ENCODE peak calls at places on chromosome 13, in eight cellular contexts. R, D, V, A, G, T, N and H are unnamed samples.

GRCh38 chr13:49952168-49952567 is 16.0 kb upstream of the SPRYD7 start:
- DNase-seq in V (no peak), A (no peak), T (no peak), N (no peak), G (no peak), R (no peak), D (no peak), H (no peak)

GRCh38 chr13:80235131-80235530 is 105.8 kb downstream of the SPRY2 start:
- DNase-seq in G (no peak), R (no peak), D (no peak), N (peak), A (no peak), V (no peak), T (no peak), H (no peak)

GRCh38 chr13:41401371-41401770 is 56.0 kb upstream of the RGCC start:
- DNase-seq in N (no peak), A (no peak), V (no peak), R (peak), D (peak), T (no peak), G (no peak), H (no peak)

GRCh38 chr13:43475135-43475534 is 311.6 kb downstream of the ENOX1 start:
- DNase-seq in V (no peak), T (no peak), G (no peak), N (no peak), A (no peak), R (no peak), D (no peak), H (no peak)

GRCh38 chr13:95530178-95530577 is 22.3 kb upstream of the CLDN10 start:
- DNase-seq in A (peak), R (no peak), V (peak), D (no peak), G (no peak), T (no peak), N (peak), H (no peak)

GRCh38 chr13:42355118-42355840 is 83.3 kb downstream of the AKAP11 start:
- DNase-seq in D (no peak), N (no peak), G (no peak), R (no peak), T (no peak), V (no peak), A (no peak), H (no peak)

GRCh38 chr13:50119593-50119992 is 104.3 kb downstream of the KCNRG start:
- DNase-seq in D (no peak), A (no peak), R (no peak), N (peak), G (no peak), T (no peak), V (no peak), H (no peak)

GRCh38 chr13:30165791-30166190 is 141.6 kb downstream of the KATNAL1 start:
- DNase-seq in N (no peak), D (no peak), A (no peak), V (peak), R (no peak), T (no peak), G (no peak), H (no peak)

GRCh38 chr13:21014139-21014665 is 47.2 kb downstream of the LATS2 start:
- DNase-seq in T (no peak), N (no peak), V (no peak), G (no peak), D (no peak), R (no peak), A (no peak), H (no peak)

GRCh38 chr13:79837741-79838450 is 356.9 kb downstream of the NDFIP2 start:
- DNase-seq in A (no peak), G (no peak), V (no peak), T (no peak), R (no peak), D (no peak), N (no peak), H (no peak)

GRCh38 chr13:43220873-43221578 is 197.6 kb downstream of the DNAJC15 start:
- DNase-seq in G (no peak), T (no peak), R (no peak), V (no peak), N (no peak), D (no peak), A (no peak), H (no peak)

GRCh38 chr13:107324416-107325204 is 756.7 kb upstream of the ARGLU1 start:
- DNase-seq in A (no peak), N (no peak), V (no peak), D (no peak), T (no peak), R (no peak), G (no peak), H (no peak)

GRCh38 chr13:102566513-102566912 is 30.3 kb upstream of the TPP2 start:
- DNase-seq in R (no peak), D (no peak), N (no peak), T (no peak), G (peak), V (no peak), A (no peak), H (no peak)

GRCh38 chr13:46126552-46127171 is 21.8 kb upstream of the CPB2 start:
- DNase-seq in N (peak), T (peak), A (no peak), V (peak), R (peak), G (peak), D (peak), H (peak)

GRCh38 chr13:102392810-102393209 is 9.0 kb downstream of the FGF14 start:
- DNase-seq in V (no peak), D (no peak), N (no peak), T (no peak), R (no peak), A (no peak), G (no peak), H (no peak)

DNA sequence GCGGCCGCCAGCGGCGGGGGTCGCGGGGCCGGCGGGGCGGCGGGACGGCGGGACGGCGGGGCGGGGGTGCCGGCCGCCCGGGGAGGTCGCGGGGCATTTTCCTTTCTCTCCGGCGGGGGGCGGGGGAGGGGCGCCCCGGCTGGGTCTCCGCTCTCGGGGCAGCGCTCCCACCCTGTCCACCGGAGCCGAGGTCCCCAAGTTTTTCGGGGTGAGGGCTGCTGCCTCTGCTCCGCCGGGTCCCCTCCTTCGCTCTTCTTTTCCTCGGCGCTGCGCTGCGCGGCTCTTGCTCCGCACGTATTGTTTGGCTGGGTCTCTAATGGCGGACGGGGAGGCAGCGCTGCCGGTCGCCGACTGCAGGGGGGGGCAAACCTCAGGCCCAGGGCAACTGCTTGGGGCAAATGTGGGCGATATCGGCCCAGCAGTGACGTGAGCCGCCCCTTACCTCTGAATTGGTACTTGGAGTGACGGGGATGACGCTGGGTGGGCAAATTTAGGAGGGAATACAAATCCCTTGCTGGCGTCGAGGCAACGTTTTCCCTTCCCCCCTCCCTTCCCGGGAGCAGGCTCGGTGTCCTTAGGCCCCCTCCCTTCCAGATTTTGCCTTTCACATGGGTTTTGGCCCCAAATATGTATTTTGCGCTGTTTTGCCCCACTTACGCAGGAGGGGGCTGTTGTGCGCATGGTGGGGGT is 759 bp downstream of the ZMYM2 start:
- DNase-seq in G (peak), N (peak), V (peak), D (peak), A (peak), R (peak), T (peak), H (peak)
- TF ChIP-seq CTCF in G (no peak), N (no peak), V (no peak), D (no peak), A (peak), R (no peak), T (no peak), H (peak)

DNA sequence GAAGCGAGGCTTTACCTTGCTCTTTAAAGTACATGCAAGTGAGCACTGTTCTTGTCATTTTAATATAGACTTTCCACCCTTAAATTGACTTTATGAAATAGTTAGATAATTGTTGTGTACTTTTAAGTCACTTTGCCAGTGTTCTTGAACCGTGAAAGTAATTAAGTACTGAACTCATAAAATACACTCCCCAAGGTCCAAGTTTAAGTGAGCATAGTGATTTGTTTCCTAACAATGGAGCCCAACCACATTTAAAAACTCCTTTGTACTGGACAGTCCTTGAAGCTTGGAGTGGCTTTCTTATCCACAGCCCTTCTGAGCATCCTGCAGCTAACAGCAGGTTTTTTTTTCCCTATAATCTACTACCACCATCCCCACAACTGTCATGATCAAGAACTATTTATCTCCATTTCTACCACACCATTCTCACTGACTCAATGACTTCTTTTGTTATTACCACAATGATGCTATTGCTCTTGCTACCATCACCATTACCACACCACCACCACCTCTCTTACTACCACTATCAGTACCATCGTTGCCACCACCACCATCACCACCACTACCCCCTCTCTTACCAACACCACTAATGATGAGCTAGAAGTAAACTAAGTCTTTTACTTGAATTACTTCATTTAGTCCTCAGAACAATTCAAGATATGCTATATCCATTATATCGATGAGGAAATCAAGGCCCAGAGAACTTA is 452.6 kb downstream of the DIAPH3 start:
- DNase-seq in T (no peak), A (no peak), D (no peak), N (no peak), V (no peak), R (no peak), G (no peak), H (no peak)
- H3K27ac ChIP-seq in T (no peak), A (no peak), D (no peak), N (no peak), V (no peak), R (no peak), G (no peak), H (no peak)

DNA sequence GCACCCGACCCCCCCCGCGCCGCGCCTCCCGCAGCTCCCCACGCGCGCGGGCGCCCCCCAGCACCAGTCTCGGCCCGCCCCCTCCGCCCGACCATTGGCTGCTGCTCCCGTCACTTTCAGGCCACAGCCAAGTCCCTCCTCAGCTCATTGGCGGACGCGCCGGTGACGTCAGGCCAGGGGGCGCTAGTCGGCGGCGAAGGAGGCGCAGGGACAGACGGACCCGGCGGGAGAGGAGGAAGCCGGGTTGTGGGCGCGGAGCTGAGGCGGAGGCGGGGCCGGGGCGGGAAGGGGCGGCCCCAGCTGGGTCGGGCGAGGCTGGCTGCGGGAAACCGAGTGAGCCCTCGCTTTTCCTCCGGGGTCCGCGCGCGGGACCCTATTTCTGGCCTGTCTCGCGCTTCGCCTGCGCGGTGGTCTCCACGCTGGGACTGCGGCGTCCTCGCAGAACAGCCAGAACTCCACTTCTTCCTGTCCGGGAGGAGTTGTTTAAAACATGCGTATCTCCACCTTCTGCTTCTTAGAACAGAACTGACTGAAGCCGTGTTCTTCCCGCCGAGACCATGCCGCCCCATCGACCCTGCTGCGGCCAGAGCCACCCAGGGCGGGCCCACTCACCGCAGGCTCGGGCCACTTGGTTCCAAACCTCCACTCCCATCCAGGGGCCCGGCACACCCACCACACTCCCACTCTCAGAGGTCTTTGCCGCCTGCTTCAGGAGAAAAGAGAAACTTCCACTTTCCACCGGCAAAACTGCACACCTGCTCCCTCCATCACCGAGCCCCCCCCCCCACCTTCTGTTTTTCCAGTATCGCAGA is 459 bp upstream of the TMTC4 start:
- DNase-seq in D (peak), N (peak), A (peak), G (peak), T (peak), V (peak), R (peak), H (peak)
- TF ChIP-seq CTCF in D (peak), N (no peak), A (no peak), G (peak), T (peak), V (peak), R (peak), H (no peak)

DNA sequence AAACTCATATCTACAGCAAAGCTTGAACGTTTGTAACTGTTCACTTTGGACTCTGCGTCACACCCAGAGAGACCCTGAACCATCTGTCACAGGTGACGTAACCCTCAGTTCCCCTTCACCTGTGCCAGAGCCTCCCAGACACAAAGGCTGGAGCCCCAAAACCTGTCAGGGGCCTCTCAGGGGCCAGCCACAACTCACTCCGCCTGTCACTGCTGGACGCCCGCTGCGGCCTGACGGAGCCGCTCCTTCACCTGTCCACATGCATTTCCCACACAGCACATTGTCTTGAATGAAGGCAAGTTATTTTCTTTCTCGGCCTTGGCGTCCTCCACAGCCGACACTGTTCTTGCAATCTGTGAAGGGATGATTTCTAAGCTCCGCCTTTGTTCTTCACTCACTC is 7.9 kb downstream of the RASA3 start:
- DNase-seq in V (no peak), R (no peak), T (no peak), A (no peak), D (no peak), G (peak), N (no peak), H (no peak)
- H3K27ac ChIP-seq in V (peak), R (no peak), T (no peak), A (no peak), D (no peak), G (no peak), N (no peak), H (no peak)

DNA sequence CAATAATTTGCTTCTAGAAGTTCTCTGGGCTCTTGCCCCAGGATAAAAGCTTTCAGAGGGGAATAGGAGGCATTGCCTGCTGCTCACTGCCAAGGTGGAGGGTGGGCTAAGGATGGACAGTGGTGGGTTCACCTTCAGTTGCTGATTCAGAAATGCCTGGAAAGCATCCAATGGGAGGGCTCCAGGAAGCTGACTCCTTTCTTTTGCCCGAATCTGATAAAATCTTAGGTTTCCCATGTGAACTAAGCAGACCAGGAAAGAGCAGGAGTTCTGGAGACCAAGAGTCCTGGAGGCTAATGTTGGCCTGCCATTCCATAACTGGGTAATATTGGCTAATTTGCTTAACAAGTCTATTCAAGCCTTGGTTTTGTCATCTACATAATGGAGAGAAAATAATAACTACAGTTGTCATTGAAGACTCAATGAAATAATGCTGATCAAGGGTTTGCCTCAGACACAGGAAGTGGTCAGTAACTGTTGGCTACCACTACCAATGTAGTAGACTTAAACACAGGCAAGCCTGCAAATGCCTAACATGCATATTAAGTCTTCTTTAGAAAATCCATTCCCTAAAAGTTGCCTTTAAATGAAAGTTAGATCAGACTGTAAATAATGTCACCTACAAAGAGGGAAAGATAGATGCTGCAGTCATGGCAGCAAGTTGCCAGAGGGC is 528.4 kb upstream of the NBEA start:
- DNase-seq in N (no peak), T (no peak), R (no peak), G (no peak), D (no peak), V (no peak), A (no peak), H (no peak)
- TF ChIP-seq CTCF in N (no peak), T (no peak), R (no peak), G (no peak), D (no peak), V (no peak), A (no peak), H (no peak)